ENCODE peak calls at places on chromosome 21, in five cellular contexts. Q is heart right ventricle; B is CD8-positive, alpha-beta memory T cell; M is breast epithelium; P is IMR-90. O is an unnamed sample. For H3K9me3 and H3K4me1, the result is how much of the 10 kb centered on the place peaks cover.

GRCh38 chr21:46206163-46207005 is 22.1 kb upstream of the SPATC1L start:
- DNase-seq in Q (no peak), B (no peak), M (no peak), P (no peak), O (no peak)

GRCh38 chr21:36535618-36536241 is 55.8 kb upstream of the CLDN14 start:
- DNase-seq in Q (no peak), B (no peak), M (no peak), P (no peak), O (no peak)

GRCh38 chr21:16517380-16517779 is 787.6 kb downstream of the USP25 start:
- DNase-seq in Q (no peak), B (no peak), M (no peak), P (peak), O (no peak)

GRCh38 chr21:38806153-38806941 is 618 bp downstream of the ETS2 start:
- DNase-seq in Q (peak), B (peak), M (no peak), P (no peak), O (peak)

GRCh38 chr21:15617968-15618367 is 111.8 kb upstream of the USP25 start:
- DNase-seq in Q (no peak), B (no peak), M (no peak), P (peak), O (no peak)

GRCh38 chr21:15139881-15140280 is 75.1 kb upstream of the NRIP1 start:
- DNase-seq in Q (no peak), B (no peak), M (no peak), P (no peak), O (no peak)

GRCh38 chr21:35748683-35749314 is 311.5 kb downstream of the SETD4 start:
- DNase-seq in Q (no peak), B (no peak), M (no peak), P (no peak), O (no peak)

GRCh38 chr21:46191257-46191685 is 7.0 kb upstream of the SPATC1L start:
- DNase-seq in Q (no peak), B (no peak), M (peak), P (peak), O (no peak)

GRCh38 chr21:15592271-15592860 is 137.4 kb upstream of the USP25 start:
- DNase-seq in Q (no peak), B (peak), M (no peak), P (peak), O (no peak)

GRCh38 chr21:27764056-27764455 is 797.2 kb upstream of the ADAMTS5 start:
- DNase-seq in Q (no peak), B (no peak), M (no peak), P (no peak), O (no peak)

DNA sequence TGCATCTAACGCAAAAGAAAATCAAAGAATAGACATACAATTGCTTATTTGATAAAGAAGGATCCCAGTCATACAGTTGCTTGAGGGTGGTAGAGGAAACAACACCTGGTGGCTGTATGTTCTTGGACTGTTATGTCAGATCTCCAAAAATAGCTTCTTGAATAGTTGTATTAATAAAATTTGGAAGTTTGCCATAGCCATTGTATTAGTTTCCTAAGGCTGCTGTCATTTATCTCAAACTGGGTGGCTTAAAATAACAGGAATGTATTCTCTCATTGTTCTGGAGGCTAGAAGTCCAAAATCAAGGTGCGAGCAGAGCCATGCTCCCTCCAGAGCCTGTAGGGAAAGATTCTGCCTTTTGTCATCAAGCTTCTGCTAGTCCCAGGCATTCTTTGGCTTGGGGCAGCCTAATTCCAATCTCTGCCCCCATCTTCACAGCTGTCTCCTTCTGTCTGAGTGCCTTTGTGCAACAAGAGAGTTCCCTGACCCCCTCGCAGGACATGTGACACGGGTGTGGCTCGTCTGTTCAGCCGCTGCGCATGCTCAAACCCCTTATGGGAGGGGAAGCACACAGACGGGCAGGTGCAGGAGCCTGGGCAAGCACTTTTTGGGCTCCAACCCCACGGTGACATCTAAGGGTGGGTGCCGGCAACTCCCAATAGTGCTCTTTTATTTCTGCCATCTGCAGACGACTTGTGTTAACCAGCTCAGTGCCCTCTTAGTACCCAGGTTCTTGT is 21.7 kb upstream of the GRIK1 start:
- DNase-seq in Q (peak), B (no peak), M (no peak), P (no peak), O (no peak)
- H3K9me3 ChIP-seq in Q (under half), B (under half), M (under half), P (under half), O (under half)

GRCh38 chr21:44846201-44846484 is 27.3 kb downstream of the PTTG1IP start:
- DNase-seq in Q (no peak), B (no peak), M (no peak), P (no peak), O (no peak)
- H3K4me1 ChIP-seq in Q (under half), B (under half), M (under half), P (under half), O (under half)

GRCh38 chr21:18204931-18205330 is 39.7 kb upstream of the CHODL start:
- DNase-seq in Q (no peak), B (no peak), M (no peak), P (no peak), O (no peak)
- H3K27ac ChIP-seq in Q (no peak), B (no peak), M (no peak), P (no peak), O (no peak)

GRCh38 chr21:23356905-23357304 is 2250.4 kb downstream of the MRPL39 start:
- DNase-seq in Q (no peak), B (no peak), M (no peak), P (no peak), O (no peak)
- H3K9me3 ChIP-seq in Q (under half), B (under half), M (under half), P (under half), O (under half)

DNA sequence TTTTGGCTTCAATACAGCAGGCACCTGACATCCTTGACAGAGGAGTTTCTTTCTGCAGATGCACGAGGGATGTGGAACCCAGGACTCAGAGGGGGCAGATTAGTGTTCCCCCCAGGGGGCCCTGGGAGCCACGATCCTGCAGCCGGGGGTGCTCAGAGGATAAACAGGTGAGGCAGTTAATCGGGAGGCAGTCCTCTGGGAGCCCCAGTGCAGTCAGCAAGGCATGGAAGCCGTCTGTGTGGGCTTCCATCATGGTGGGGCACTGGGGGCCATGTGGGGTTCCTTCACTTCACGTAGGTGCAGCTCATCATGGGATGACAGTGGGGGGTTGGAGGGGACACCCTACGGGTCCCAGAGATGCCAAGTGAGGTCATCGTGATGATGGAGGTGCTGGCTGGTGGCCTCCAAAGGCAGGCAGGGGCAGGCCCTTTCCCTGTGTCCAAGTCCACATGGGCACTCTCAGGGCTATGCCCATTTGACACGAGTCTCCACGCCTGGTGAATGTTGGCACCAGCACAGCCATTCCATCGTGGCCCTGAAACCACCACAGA is 59.3 kb upstream of the ABCG1 start:
- DNase-seq in Q (no peak), B (no peak), M (no peak), P (no peak), O (no peak)
- H3K4me1 ChIP-seq in Q (under half), B (under half), M (under half), P (under half), O (under half)

DNA sequence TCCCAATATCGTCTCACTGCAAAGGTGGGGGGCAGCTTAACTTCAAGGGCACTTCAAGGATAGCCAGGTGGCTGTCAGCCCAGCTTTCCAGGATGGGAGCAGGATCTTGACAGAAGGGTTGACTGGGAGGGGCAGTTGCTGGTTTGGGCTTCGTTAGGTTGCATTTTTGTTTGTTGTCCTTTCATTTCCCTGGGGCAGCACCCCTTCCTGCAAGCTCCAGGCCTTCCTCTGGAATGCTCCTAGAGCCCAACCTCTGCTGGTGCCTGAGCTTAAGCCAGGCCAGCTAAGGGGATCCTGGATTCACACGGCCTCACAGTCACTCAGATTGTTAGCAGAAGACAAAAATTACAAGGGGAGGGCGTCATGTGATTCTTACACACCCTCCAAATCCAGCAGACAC is 4.1 kb upstream of the OLIG2 start:
- DNase-seq in Q (no peak), B (no peak), M (no peak), P (no peak), O (no peak)
- H3K27ac ChIP-seq in Q (no peak), B (no peak), M (no peak), P (no peak), O (no peak)

GRCh38 chr21:40631201-40631600 is 215.8 kb downstream of the DSCAM start:
- DNase-seq in Q (no peak), B (no peak), M (no peak), P (no peak), O (no peak)
- H3K9me3 ChIP-seq in Q (under half), B (under half), M (under half), P (under half), O (under half)

O was measured in effector memory CD4-positive, alpha-beta T cell.